ENCODE peak calls at places on chromosomes 16 and 17, in ten cellular contexts. I is ascending aorta; W is CD4-positive, CD25-positive, alpha-beta regulatory T cell; X is heart right ventricle; G is suprapubic skin; F is PC-9; D is A549; E is tibial nerve; K is upper lobe of right lung; U is thyroid gland. A is an unnamed sample.
A peak's percentile ranks its signal among the peaks of the same experiment; 100 is the strongest.

GRCh38 chr16:24544640-24545039 is 5.3 kb downstream of the RBBP6 start:
- DNase-seq in F (no peak), I (no peak), K (no peak), X (no peak), D (no peak), E (no peak), W (no peak), G (no peak), U (no peak), A (no peak)

GRCh38 chr16:11550651-11551498 is 35.8 kb downstream of the LITAF start:
- DNase-seq in F (no peak), I (no peak), D (peak; percentile 57), K (no peak), X (no peak), U (no peak), G (no peak), E (no peak), W (no peak), A (no peak)

GRCh38 chr16:14249291-14250032 is 178.3 kb downstream of the MRTFB start:
- DNase-seq in W (peak; percentile 5), X (no peak), I (no peak), E (peak; percentile 22), G (no peak), K (no peak), D (peak; percentile 46), U (peak; percentile 41), F (peak; percentile 55), A (peak; percentile 43)

GRCh38 chr17:44933824-44934744 is 13.5 kb downstream of the KIF18B start:
- DNase-seq in U (no peak), W (no peak), X (no peak), I (no peak), K (peak; percentile 37), E (no peak), F (no peak), G (peak; percentile 44), D (no peak), A (no peak)

GRCh38 chr17:55532670-55533069 is 21.4 kb upstream of the SMIM36 start:
- DNase-seq in W (no peak), D (no peak), U (no peak), X (no peak), K (no peak), E (no peak), G (no peak), I (no peak), F (no peak), A (no peak)

GRCh38 chr16:87367556-87367955 is 16.0 kb downstream of the FBXO31 start:
- DNase-seq in W (no peak), I (no peak), G (no peak), K (no peak), E (no peak), X (no peak), F (no peak), D (no peak), U (no peak), A (no peak)

GRCh38 chr17:65855245-65855644 is 293.8 kb upstream of the AXIN2 start:
- DNase-seq in F (peak; percentile 27), U (no peak), X (no peak), D (peak; percentile 53), K (no peak), G (no peak), I (no peak), E (no peak), W (no peak), A (no peak)

GRCh38 chr16:3938843-3939624 is 58.5 kb upstream of the CREBBP start:
- DNase-seq in G (no peak), X (peak; percentile 72), D (peak; percentile 56), K (peak; percentile 83), W (peak; percentile 45), F (peak; percentile 77), E (no peak), U (no peak), I (no peak), A (no peak)

GRCh38 chr17:31424944-31425582 is 33.6 kb downstream of the RAB11FIP4 start:
- DNase-seq in E (no peak), K (no peak), W (no peak), F (no peak), D (no peak), X (no peak), I (no peak), G (no peak), U (no peak), A (no peak)

GRCh38 chr17:48909796-48910195 is 1.6 kb downstream of the UBE2Z start:
- DNase-seq in E (no peak), W (no peak), U (no peak), K (no peak), X (no peak), I (no peak), G (no peak), D (no peak), F (no peak), A (no peak)

GRCh38 chr16:87407511-87408112 is 15.5 kb downstream of the MAP1LC3B start:
- DNase-seq in W (no peak), I (no peak), G (peak; percentile 83), D (no peak), X (peak; percentile 51), E (no peak), F (peak; percentile 84), U (peak; percentile 96), K (peak; percentile 87), A (no peak)

GRCh38 chr16:87060026-87060986 is 256.9 kb downstream of the C16orf95 start:
- DNase-seq in X (no peak), K (no peak), D (peak; percentile 16), I (peak; percentile 85), G (no peak), F (no peak), U (peak; percentile 30), E (no peak), W (no peak), A (no peak)

GRCh38 chr17:77316191-77316641 is 175.4 kb downstream of the SEC14L1 start:
- DNase-seq in X (no peak), W (no peak), F (no peak), I (peak; percentile 89), D (peak; percentile 54), U (peak; percentile 93), G (peak; percentile 76), K (peak; percentile 74), E (no peak), A (no peak)

GRCh38 chr17:49002331-49002730 is 5.1 kb downstream of the IGF2BP1 start:
- DNase-seq in K (no peak), X (no peak), F (no peak), U (no peak), G (no peak), I (no peak), E (no peak), W (no peak), D (no peak), A (no peak)

GRCh38 chr17:11240041-11240801 is 792 bp upstream of the SHISA6 start:
- DNase-seq in D (no peak), G (no peak), E (no peak), U (peak; percentile 9), W (no peak), K (no peak), X (peak; percentile 23), I (no peak), F (no peak), A (no peak)

GRCh38 chr16:17101646-17102045 is 369.1 kb downstream of the XYLT1 start:
- DNase-seq in I (no peak), G (no peak), X (no peak), W (no peak), D (peak; percentile 19), U (no peak), E (no peak), F (no peak), K (no peak), A (no peak)

GRCh38 chr17:77909236-77909635 is 49.3 kb upstream of the TNRC6C start:
- DNase-seq in W (no peak), I (peak; percentile 67), U (peak; percentile 44), K (peak; percentile 53), E (no peak), G (no peak), D (no peak), X (peak; percentile 57), F (no peak), A (no peak)

GRCh38 chr17:31472137-31472536 is 80.7 kb downstream of the RAB11FIP4 start:
- DNase-seq in G (no peak), I (no peak), E (no peak), X (no peak), F (no peak), D (no peak), W (no peak), U (no peak), K (no peak), A (no peak)

GRCh38 chr17:47973541-47973940 is 2.6 kb downstream of the CDK5RAP3 start:
- DNase-seq in W (no peak), K (no peak), E (no peak), I (no peak), U (no peak), D (no peak), X (no peak), F (no peak), G (no peak), A (no peak)

GRCh38 chr16:71467810-71468209 is 5.8 kb upstream of the ZNF23 start:
- DNase-seq in K (no peak), U (no peak), X (no peak), D (no peak), E (no peak), I (no peak), W (peak; percentile 17), F (peak; percentile 12), G (no peak), A (no peak)

GRCh38 chr16:22192261-22193133 is 13.6 kb upstream of the EEF2K start:
- DNase-seq in E (peak; percentile 81), D (no peak), I (peak; percentile 94), U (peak; percentile 75), X (peak; percentile 72), K (peak; percentile 81), G (peak; percentile 94), F (peak; percentile 55), W (peak; percentile 78), A (no peak)

GRCh38 chr17:40550608-40551007 is 14.7 kb downstream of the CCR7 start:
- DNase-seq in U (no peak), E (no peak), W (no peak), X (peak; percentile 69), I (peak; percentile 79), D (peak; percentile 73), G (peak; percentile 90), K (peak; percentile 51), F (no peak), A (no peak)
- H3K27ac ChIP-seq in U (peak overlapping the region; percentile 97), E (peak overlapping the region; percentile 94), W (peak overlapping the region; percentile 1), X (peak overlapping the region; percentile 83), I (peak overlapping the region; percentile 32), D (peak overlapping the region; percentile 95), G (peak overlapping the region; percentile 92), K (peak overlapping the region; percentile 83), F (peak overlapping the region; percentile 40), A (no peak overlapping the region)

GRCh38 chr17:82092995-82093751 is 4.9 kb downstream of the FASN start:
- DNase-seq in U (no peak), K (no peak), X (peak; percentile 14), W (no peak), I (no peak), E (no peak), G (no peak), D (no peak), F (no peak), A (no peak)
- H3K27ac ChIP-seq in U (no peak overlapping the region), K (no peak overlapping the region), X (no peak overlapping the region), W (no peak overlapping the region), I (no peak overlapping the region), E (no peak overlapping the region), G (no peak overlapping the region), D (no peak overlapping the region), F (no peak overlapping the region), A (no peak overlapping the region)

GRCh38 chr17:81516439-81516838 is 3.8 kb upstream of the ACTG1 start:
- DNase-seq in U (no peak), I (no peak), K (peak; percentile 65), X (peak; percentile 18), W (no peak), G (peak; percentile 63), F (no peak), E (no peak), D (no peak), A (no peak)
- H3K27ac ChIP-seq in U (no peak overlapping the region), I (peak overlapping the region; percentile 95), K (peak overlapping the region; percentile 98), X (peak overlapping the region; percentile 100), W (no peak overlapping the region), G (no peak overlapping the region), F (no peak overlapping the region), E (peak overlapping the region; percentile 100), D (peak overlapping the region; percentile 99), A (peak overlapping the region; percentile 93)

GRCh38 chr16:19210175-19210924 is 42.3 kb downstream of the SYT17 start:
- DNase-seq in X (no peak), U (no peak), F (peak; percentile 57), G (no peak), I (no peak), K (no peak), D (peak; percentile 17), E (no peak), W (no peak), A (no peak)
- H3K27ac ChIP-seq in X (no peak overlapping the region), U (no peak overlapping the region), F (peak overlapping the region; percentile 54), G (no peak overlapping the region), I (no peak overlapping the region), K (no peak overlapping the region), D (peak overlapping the region; percentile 16), E (no peak overlapping the region), W (no peak overlapping the region), A (no peak overlapping the region)